ENCODE peak calls at places on chromosomes 6 and 20, in nine cellular contexts. One of them, this sample, is unnamed. For H4K20me1 and H3K4me1, the result is how much of the 10 kb centered on the place peaks cover.

GRCh38 chr6:167293590-167294091 is 2.5 kb downstream of the UNC93A start:
- DNase-seq in HCT116: no peak
- DNase-seq in neural progenitor cell: no peak
- DNase-seq in OCI-LY7: no peak
- DNase-seq in fibroblast of lung: no peak
- DNase-seq in MM.1S: no peak
- DNase-seq in GM23248: no peak
- DNase-seq in HepG2: no peak
- DNase-seq in H9: no peak
- DNase-seq in this sample: peak

GRCh38 chr6:2434116-2434515 is 188.7 kb upstream of the GMDS start:
- DNase-seq in HCT116: peak
- DNase-seq in neural progenitor cell: no peak
- DNase-seq in OCI-LY7: no peak
- DNase-seq in fibroblast of lung: peak
- DNase-seq in MM.1S: no peak
- DNase-seq in GM23248: no peak
- DNase-seq in HepG2: no peak
- DNase-seq in H9: no peak
- DNase-seq in this sample: peak

GRCh38 chr6:5155901-5156300 is 70.8 kb downstream of the PPP1R3G start:
- DNase-seq in HCT116: no peak
- DNase-seq in neural progenitor cell: no peak
- DNase-seq in OCI-LY7: no peak
- DNase-seq in fibroblast of lung: no peak
- DNase-seq in MM.1S: no peak
- DNase-seq in GM23248: no peak
- DNase-seq in HepG2: no peak
- DNase-seq in H9: no peak
- DNase-seq in this sample: no peak

GRCh38 chr20:50381771-50382593 is 128.2 kb upstream of the PTPN1 start:
- DNase-seq in HCT116: no peak
- DNase-seq in neural progenitor cell: no peak
- DNase-seq in OCI-LY7: peak
- DNase-seq in fibroblast of lung: no peak
- DNase-seq in MM.1S: peak
- DNase-seq in GM23248: no peak
- DNase-seq in HepG2: no peak
- DNase-seq in H9: no peak
- DNase-seq in this sample: no peak

GRCh38 chr20:51810155-51811039 is 8.1 kb upstream of the SALL4 start:
- DNase-seq in HCT116: no peak
- DNase-seq in neural progenitor cell: peak
- DNase-seq in OCI-LY7: no peak
- DNase-seq in fibroblast of lung: no peak
- DNase-seq in MM.1S: no peak
- DNase-seq in GM23248: no peak
- DNase-seq in HepG2: peak
- DNase-seq in H9: peak
- DNase-seq in this sample: no peak

GRCh38 chr6:157063176-157063934 is 260.0 kb downstream of the TMEM242 start:
- DNase-seq in HCT116: no peak
- DNase-seq in neural progenitor cell: no peak
- DNase-seq in OCI-LY7: no peak
- DNase-seq in fibroblast of lung: no peak
- DNase-seq in MM.1S: no peak
- DNase-seq in GM23248: no peak
- DNase-seq in HepG2: no peak
- DNase-seq in H9: no peak
- DNase-seq in this sample: no peak

GRCh38 chr6:89952696-89953095 is 58.4 kb downstream of the GJA10 start:
- DNase-seq in HCT116: no peak
- DNase-seq in neural progenitor cell: no peak
- DNase-seq in OCI-LY7: no peak
- DNase-seq in fibroblast of lung: peak
- DNase-seq in MM.1S: peak
- DNase-seq in GM23248: no peak
- DNase-seq in HepG2: no peak
- DNase-seq in H9: no peak
- DNase-seq in this sample: no peak

GRCh38 chr6:71410164-71410566 is 121.6 kb downstream of the OGFRL1 start:
- DNase-seq in HCT116: no peak
- DNase-seq in neural progenitor cell: no peak
- DNase-seq in OCI-LY7: peak
- DNase-seq in fibroblast of lung: peak
- DNase-seq in MM.1S: peak
- DNase-seq in GM23248: no peak
- DNase-seq in HepG2: no peak
- DNase-seq in H9: no peak
- DNase-seq in this sample: no peak

GRCh38 chr6:139338845-139339244 is 35.6 kb downstream of the CITED2 start:
- DNase-seq in HCT116: no peak
- DNase-seq in neural progenitor cell: no peak
- DNase-seq in OCI-LY7: no peak
- DNase-seq in fibroblast of lung: no peak
- DNase-seq in MM.1S: no peak
- DNase-seq in GM23248: peak
- DNase-seq in HepG2: no peak
- DNase-seq in H9: no peak
- DNase-seq in this sample: no peak

GRCh38 chr20:19992996-19993908 is 23.9 kb upstream of the NAA20 start:
- DNase-seq in HCT116: peak
- DNase-seq in neural progenitor cell: no peak
- DNase-seq in OCI-LY7: no peak
- DNase-seq in fibroblast of lung: peak
- DNase-seq in MM.1S: no peak
- DNase-seq in GM23248: peak
- DNase-seq in HepG2: peak
- DNase-seq in H9: peak
- DNase-seq in this sample: no peak

GRCh38 chr20:19996970-19997369 is 20.2 kb upstream of the NAA20 start:
- DNase-seq in HCT116: no peak
- DNase-seq in neural progenitor cell: no peak
- DNase-seq in OCI-LY7: no peak
- DNase-seq in fibroblast of lung: no peak
- DNase-seq in MM.1S: no peak
- DNase-seq in GM23248: no peak
- DNase-seq in HepG2: no peak
- DNase-seq in H9: no peak
- DNase-seq in this sample: no peak

GRCh38 chr20:19995220-19995863 is 21.8 kb upstream of the NAA20 start:
- DNase-seq in HCT116: peak
- DNase-seq in neural progenitor cell: peak
- DNase-seq in OCI-LY7: peak
- DNase-seq in fibroblast of lung: peak
- DNase-seq in MM.1S: peak
- DNase-seq in GM23248: peak
- DNase-seq in HepG2: peak
- DNase-seq in H9: no peak
- DNase-seq in this sample: peak

GRCh38 chr20:19991826-19992225 is 25.3 kb upstream of the NAA20 start:
- DNase-seq in HCT116: no peak
- DNase-seq in neural progenitor cell: no peak
- DNase-seq in OCI-LY7: no peak
- DNase-seq in fibroblast of lung: peak
- DNase-seq in MM.1S: no peak
- DNase-seq in GM23248: no peak
- DNase-seq in HepG2: no peak
- DNase-seq in H9: no peak
- DNase-seq in this sample: no peak

GRCh38 chr20:19993937-19994667 is 23.1 kb upstream of the NAA20 start:
- DNase-seq in HCT116: peak
- DNase-seq in neural progenitor cell: no peak
- DNase-seq in OCI-LY7: no peak
- DNase-seq in fibroblast of lung: peak
- DNase-seq in MM.1S: no peak
- DNase-seq in GM23248: peak
- DNase-seq in HepG2: no peak
- DNase-seq in H9: no peak
- DNase-seq in this sample: no peak
- H4K20me1 ChIP-seq in HCT116: under half
- H4K20me1 ChIP-seq in neural progenitor cell: under half
- H4K20me1 ChIP-seq in OCI-LY7: under half
- H4K20me1 ChIP-seq in fibroblast of lung: under half
- H4K20me1 ChIP-seq in MM.1S: under half
- H4K20me1 ChIP-seq in GM23248: under half
- H4K20me1 ChIP-seq in HepG2: under half
- H4K20me1 ChIP-seq in H9: under half
- H4K20me1 ChIP-seq in this sample: under half

GRCh38 chr6:81770395-81770794 is 17.9 kb upstream of the TENT5A start:
- DNase-seq in HCT116: no peak
- DNase-seq in neural progenitor cell: no peak
- DNase-seq in OCI-LY7: no peak
- DNase-seq in fibroblast of lung: no peak
- DNase-seq in MM.1S: no peak
- DNase-seq in GM23248: no peak
- DNase-seq in HepG2: no peak
- DNase-seq in H9: no peak
- DNase-seq in this sample: no peak

GRCh38 chr6:81766482-81767069 is 14.1 kb upstream of the TENT5A start:
- DNase-seq in HCT116: no peak
- DNase-seq in neural progenitor cell: no peak
- DNase-seq in OCI-LY7: no peak
- DNase-seq in fibroblast of lung: peak
- DNase-seq in MM.1S: no peak
- DNase-seq in GM23248: peak
- DNase-seq in HepG2: peak
- DNase-seq in H9: no peak
- DNase-seq in this sample: no peak

GRCh38 chr6:81769834-81770233 is 17.4 kb upstream of the TENT5A start:
- DNase-seq in HCT116: no peak
- DNase-seq in neural progenitor cell: peak
- DNase-seq in OCI-LY7: no peak
- DNase-seq in fibroblast of lung: peak
- DNase-seq in MM.1S: no peak
- DNase-seq in GM23248: peak
- DNase-seq in HepG2: no peak
- DNase-seq in H9: no peak
- DNase-seq in this sample: no peak

GRCh38 chr6:81768150-81768942 is 15.9 kb upstream of the TENT5A start:
- DNase-seq in HCT116: no peak
- DNase-seq in neural progenitor cell: no peak
- DNase-seq in OCI-LY7: no peak
- DNase-seq in fibroblast of lung: peak
- DNase-seq in MM.1S: no peak
- DNase-seq in GM23248: peak
- DNase-seq in HepG2: peak
- DNase-seq in H9: no peak
- DNase-seq in this sample: no peak

DNA sequence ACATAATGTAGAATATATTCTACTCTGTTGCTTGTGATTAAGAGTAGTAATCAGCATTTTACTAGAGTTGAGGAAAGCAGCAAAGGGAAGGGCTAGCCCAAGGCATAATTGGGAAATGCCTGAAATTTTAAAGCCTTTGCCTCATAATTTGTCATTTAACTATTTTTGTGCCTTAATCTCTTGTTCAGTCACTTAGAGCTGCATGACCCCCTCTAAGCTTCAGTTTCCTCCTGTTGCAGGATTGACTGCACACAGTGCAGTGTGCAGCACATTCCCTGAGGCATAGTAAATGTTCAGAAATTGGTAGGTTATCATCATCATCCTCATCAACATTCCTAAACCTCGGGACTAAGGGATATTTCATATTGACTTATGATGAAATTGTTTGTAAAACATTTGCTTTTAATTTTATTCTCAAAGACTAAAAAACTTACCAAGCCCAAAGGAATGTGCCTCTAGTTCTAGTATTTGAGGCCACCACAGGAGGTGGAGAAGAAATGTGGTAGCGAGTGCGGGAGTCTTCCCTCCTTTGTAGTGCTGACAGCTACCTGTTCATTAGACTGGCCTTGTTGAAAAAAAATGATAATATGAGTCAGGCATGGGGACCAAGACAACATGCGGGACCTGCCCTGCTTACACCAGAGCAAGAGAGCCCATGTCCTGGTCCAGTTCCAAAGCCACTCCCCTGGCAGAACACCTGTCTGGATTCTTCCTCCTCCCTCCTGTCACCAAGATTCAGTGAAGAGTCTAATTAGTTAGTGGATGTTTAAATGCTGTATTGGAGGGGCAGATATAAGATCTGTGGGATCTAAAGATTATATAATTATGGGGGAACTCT is 14.9 kb upstream of the TENT5A start:
- DNase-seq in HCT116: no peak
- DNase-seq in neural progenitor cell: no peak
- DNase-seq in OCI-LY7: no peak
- DNase-seq in fibroblast of lung: peak
- DNase-seq in MM.1S: no peak
- DNase-seq in GM23248: peak
- DNase-seq in HepG2: peak
- DNase-seq in H9: no peak
- DNase-seq in this sample: no peak
- H3K4me1 ChIP-seq in HCT116: under half
- H3K4me1 ChIP-seq in neural progenitor cell: under half
- H3K4me1 ChIP-seq in OCI-LY7: under half
- H3K4me1 ChIP-seq in fibroblast of lung: under half
- H3K4me1 ChIP-seq in MM.1S: under half
- H3K4me1 ChIP-seq in GM23248: half or more
- H3K4me1 ChIP-seq in HepG2: half or more
- H3K4me1 ChIP-seq in H9: under half
- H3K4me1 ChIP-seq in this sample: under half

DNA sequence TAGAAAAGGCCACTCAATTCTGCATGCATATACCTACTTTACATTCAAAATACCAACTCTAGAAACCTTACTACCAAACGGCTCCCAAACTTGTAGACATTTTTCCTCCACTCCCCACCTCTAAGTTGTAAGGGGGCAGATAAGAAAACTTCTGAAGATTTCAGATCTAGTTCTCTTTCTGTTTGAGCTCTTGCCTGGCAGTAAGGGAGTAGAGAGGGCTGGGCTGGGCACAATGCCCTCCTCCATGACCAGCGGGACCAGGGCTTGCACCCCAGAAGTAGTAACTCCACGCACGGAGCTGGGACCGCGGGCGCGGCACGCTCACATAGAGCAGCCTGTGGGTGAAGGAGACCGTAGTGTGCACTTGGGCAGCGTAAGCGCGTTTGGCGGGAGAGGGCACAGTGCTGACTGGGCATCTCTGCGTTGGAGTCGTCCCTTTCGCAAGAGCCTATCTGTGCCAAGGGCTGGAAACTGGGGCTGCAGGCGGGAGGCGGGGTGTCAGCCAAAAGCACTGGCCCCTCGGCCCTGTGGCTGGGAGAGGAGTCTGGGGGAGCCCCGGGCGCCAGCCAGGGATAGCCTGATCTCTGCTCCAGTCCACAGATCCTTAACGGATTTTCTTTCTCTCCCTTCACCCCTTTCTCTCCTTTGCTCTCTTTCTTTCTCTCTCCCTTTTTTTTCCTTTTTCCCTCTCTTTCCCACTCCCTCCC is 32.4 kb downstream of the PHACTR1 start:
- DNase-seq in HCT116: no peak
- DNase-seq in neural progenitor cell: peak
- DNase-seq in OCI-LY7: no peak
- DNase-seq in fibroblast of lung: peak
- DNase-seq in MM.1S: no peak
- DNase-seq in GM23248: peak
- DNase-seq in HepG2: no peak
- DNase-seq in H9: peak
- DNase-seq in this sample: peak
- H2AFZ ChIP-seq in HCT116: no peak
- H2AFZ ChIP-seq in neural progenitor cell: peak
- H2AFZ ChIP-seq in OCI-LY7: no peak
- H2AFZ ChIP-seq in fibroblast of lung: no peak
- H2AFZ ChIP-seq in MM.1S: no peak
- H2AFZ ChIP-seq in GM23248: no peak
- H2AFZ ChIP-seq in HepG2: no peak
- H2AFZ ChIP-seq in H9: no peak
- H2AFZ ChIP-seq in this sample: no peak

GRCh38 chr20:17304785-17305184 is 77.9 kb downstream of the PCSK2 start:
- DNase-seq in HCT116: no peak
- DNase-seq in neural progenitor cell: peak
- DNase-seq in OCI-LY7: no peak
- DNase-seq in fibroblast of lung: no peak
- DNase-seq in MM.1S: no peak
- DNase-seq in GM23248: no peak
- DNase-seq in HepG2: no peak
- DNase-seq in H9: no peak
- DNase-seq in this sample: no peak
- H4K20me1 ChIP-seq in HCT116: under half
- H4K20me1 ChIP-seq in neural progenitor cell: under half
- H4K20me1 ChIP-seq in OCI-LY7: under half
- H4K20me1 ChIP-seq in fibroblast of lung: under half
- H4K20me1 ChIP-seq in MM.1S: under half
- H4K20me1 ChIP-seq in GM23248: under half
- H4K20me1 ChIP-seq in HepG2: under half
- H4K20me1 ChIP-seq in H9: under half
- H4K20me1 ChIP-seq in this sample: under half